ENCODE peak calls at places on chromosomes 12 and 14, in nine cellular contexts. W is prostate gland, C is Peyer's patch, J is PC-9, L is DND-41, V is OCI-LY7, K is BE2C, A is heart right ventricle, Y is suprapubic skin. T is an unnamed sample.
A peak's percentile ranks its signal among the peaks of the same experiment; 100 is the strongest.

GRCh38 chr12:131681257-131681620 is 29.7 kb upstream of the SFSWAP start:
- DNase-seq in A (no peak), Y (no peak), C (no peak), W (no peak), V (no peak), K (no peak), J (no peak), L (no peak), T (no peak)

GRCh38 chr12:31011336-31011735 is 62.3 kb upstream of the DDX11 start:
- DNase-seq in J (no peak), W (no peak), V (no peak), L (no peak), Y (no peak), A (no peak), C (peak; percentile 25), K (no peak), T (no peak)

GRCh38 chr12:118742426-118742825 is 238.9 kb upstream of the SRRM4 start:
- DNase-seq in Y (no peak), V (no peak), K (no peak), A (no peak), C (no peak), W (no peak), J (no peak), L (no peak), T (no peak)

GRCh38 chr14:21852061-21852664 is 178.5 kb upstream of the OR4E1 start:
- DNase-seq in K (peak; percentile 42), W (peak; percentile 7), J (no peak), V (peak; percentile 73), L (peak; percentile 74), C (peak; percentile 77), Y (no peak), A (peak; percentile 21), T (peak; percentile 40)

GRCh38 chr12:122035292-122035691 is 13.6 kb downstream of the BCL7A start:
- DNase-seq in Y (no peak), L (no peak), A (no peak), J (peak; percentile 86), V (no peak), W (peak; percentile 91), K (no peak), C (no peak), T (peak; percentile 60)

GRCh38 chr14:73773441-73774243 is 59.5 kb upstream of the PNMA1 start:
- DNase-seq in Y (peak; percentile 38), W (no peak), V (peak; percentile 17), J (no peak), L (no peak), C (no peak), K (no peak), A (no peak), T (no peak)

GRCh38 chr14:32947792-32948191 is 9.1 kb downstream of the NPAS3 start:
- DNase-seq in C (no peak), K (no peak), Y (no peak), L (no peak), J (no peak), A (no peak), V (no peak), W (no peak), T (no peak)

GRCh38 chr14:51680031-51680430 is 28.3 kb downstream of the FRMD6 start:
- DNase-seq in J (no peak), W (no peak), A (no peak), Y (no peak), C (no peak), K (peak; percentile 23), V (no peak), L (no peak), T (no peak)

GRCh38 chr14:54622189-54622958 is 55.4 kb downstream of the SAMD4A start:
- DNase-seq in C (no peak), W (no peak), L (no peak), V (no peak), J (no peak), K (no peak), Y (no peak), A (no peak), T (no peak)

DNA sequence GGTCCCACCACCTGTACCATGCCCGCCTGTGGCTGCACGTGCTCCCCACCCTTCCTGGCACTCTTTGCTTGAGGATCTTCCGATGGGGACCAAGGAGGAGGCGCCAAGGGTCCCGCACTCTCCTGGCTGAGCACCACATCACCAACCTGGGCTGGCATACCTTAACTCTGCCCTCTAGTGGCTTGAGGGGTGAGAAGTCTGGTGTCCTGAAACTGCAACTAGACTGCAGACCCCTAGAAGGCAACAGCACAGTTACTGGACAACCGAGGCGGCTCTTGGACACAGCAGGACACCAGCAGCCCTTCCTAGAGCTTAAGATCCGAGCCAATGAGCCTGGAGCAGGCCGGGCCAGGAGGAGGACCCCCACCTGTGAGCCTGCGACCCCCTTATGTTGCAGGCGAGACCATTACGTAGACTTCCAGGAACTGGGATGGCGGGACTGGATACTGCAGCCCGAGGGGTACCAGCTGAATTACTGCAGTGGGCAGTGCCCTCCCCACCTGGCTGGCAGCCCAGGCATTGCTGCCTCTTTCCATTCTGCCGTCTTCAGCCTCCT is 1.1 kb downstream of the INHBE start:
- DNase-seq in V (peak; percentile 85), K (peak; percentile 70), J (no peak), A (no peak), W (peak; percentile 25), Y (no peak), L (peak; percentile 66), C (peak; percentile 68), T (peak; percentile 52)
- H3K4me1 ChIP-seq in V (peaks cover 51% of the 10 kb centered on the region), K (peaks cover 9% of the 10 kb centered on the region), J (peaks cover 48% of the 10 kb centered on the region), A (peaks cover 28% of the 10 kb centered on the region), W (peaks cover 9% of the 10 kb centered on the region), Y (peaks cover 34% of the 10 kb centered on the region), L (peaks cover 29% of the 10 kb centered on the region), C (peaks cover 8% of the 10 kb centered on the region), T (peaks cover 18% of the 10 kb centered on the region)

GRCh38 chr14:39417014-39417413 is 15.2 kb downstream of the FBXO33 start:
- DNase-seq in J (no peak), C (no peak), V (no peak), L (no peak), K (peak; percentile 49), W (no peak), A (no peak), Y (no peak), T (no peak)
- TF ChIP-seq CTCF in J (peak; percentile 50), C (no peak), V (no peak), L (no peak), K (peak; percentile 71), W (no peak), A (no peak), Y (no peak), T (no peak)

GRCh38 chr14:28766505-28767238 is at the start of gene FOXG1:
- DNase-seq in K (no peak), V (no peak), A (no peak), Y (no peak), L (no peak), W (no peak), J (no peak), C (no peak), T (no peak)
- H3K4me3 ChIP-seq in K (no peak within 1 kb of the TSS), V (no peak within 1 kb of the TSS), A (peak within 1 kb of the TSS; percentile 35), Y (peak within 1 kb of the TSS; percentile 49), L (no peak within 1 kb of the TSS), W (no peak within 1 kb of the TSS), J (no peak within 1 kb of the TSS), C (peak within 1 kb of the TSS; percentile 7), T (no peak within 1 kb of the TSS)

DNA sequence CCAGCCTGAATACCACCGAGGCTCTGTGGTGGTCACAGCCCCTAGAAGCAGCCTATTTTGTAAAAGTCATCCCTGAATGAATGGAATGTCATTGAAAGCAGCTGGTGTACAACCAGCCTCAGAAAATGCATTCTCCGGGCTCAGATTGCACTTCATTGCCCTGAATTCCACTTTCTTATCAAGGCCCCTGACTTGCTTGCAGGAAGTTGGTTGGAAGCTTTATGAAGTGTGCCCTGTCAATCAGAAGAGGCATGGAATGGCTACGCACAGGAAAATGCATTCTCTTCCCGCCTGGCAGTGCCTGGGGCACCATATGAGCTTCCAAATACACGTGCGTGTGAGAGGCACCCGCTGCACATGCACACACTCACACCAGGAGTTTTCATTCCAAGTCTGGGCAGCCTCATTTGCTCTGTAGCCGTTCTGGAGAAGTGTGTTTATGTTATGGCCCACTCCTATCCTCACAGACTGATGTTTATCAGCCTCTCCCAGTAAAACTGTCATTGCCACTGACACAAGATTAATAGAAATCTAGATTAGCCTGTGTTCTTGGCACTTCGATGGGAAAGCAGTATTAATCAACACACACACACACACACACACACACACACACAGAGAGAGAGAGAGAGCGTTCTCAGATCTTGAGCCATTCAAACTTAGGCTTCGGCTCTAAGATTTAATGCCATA is 63.9 kb downstream of the NUAK1 start:
- DNase-seq in V (no peak), W (peak; percentile 56), J (no peak), C (no peak), Y (peak; percentile 10), L (no peak), K (no peak), A (no peak), T (no peak)
- H3K4me1 ChIP-seq in V (no peaks in the 10 kb centered on the region), W (no peaks in the 10 kb centered on the region), J (no peaks in the 10 kb centered on the region), C (no peaks in the 10 kb centered on the region), Y (peaks cover 28% of the 10 kb centered on the region), L (no peaks in the 10 kb centered on the region), K (no peaks in the 10 kb centered on the region), A (peaks cover 61% of the 10 kb centered on the region), T (peaks cover 8% of the 10 kb centered on the region)

DNA sequence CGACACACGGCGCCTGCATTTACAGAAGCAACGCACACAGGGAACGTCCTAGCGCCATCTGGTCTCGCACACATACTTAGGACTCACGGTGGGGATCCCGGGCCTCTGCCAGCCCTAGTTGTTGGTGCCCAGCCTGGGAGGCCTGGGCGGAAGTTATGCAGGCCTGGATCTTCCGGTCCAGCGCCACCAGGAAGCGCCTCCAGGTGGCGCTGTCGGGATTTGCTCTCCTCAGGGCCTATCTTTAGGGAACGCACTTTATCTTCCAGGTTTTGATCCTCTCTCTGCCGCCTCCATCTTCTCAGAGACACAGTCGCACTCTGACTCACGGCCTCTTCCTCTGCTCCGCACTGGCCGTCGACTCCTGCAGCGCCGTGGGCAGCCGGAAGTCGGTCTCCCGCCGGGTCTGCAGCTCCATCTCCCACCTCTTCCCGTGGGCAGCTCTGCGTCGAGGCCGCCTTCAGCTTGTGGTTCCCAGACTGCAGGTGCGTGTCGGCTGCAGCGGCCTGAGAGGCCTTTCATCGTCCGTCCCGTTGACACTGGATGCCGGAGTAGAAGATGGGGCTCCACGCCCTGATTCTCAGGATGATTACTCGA is 760.4 kb downstream of the TMEM121 start:
- DNase-seq in C (no peak), W (no peak), V (no peak), J (no peak), K (peak; percentile 44), Y (no peak), L (no peak), A (no peak), T (no peak)
- TF ChIP-seq CTCF in C (peak; percentile 20), W (no peak), V (peak; percentile 59), J (peak; percentile 56), K (peak; percentile 68), Y (no peak), L (peak; percentile 79), A (no peak), T (no peak)